ENCODE peak calls at places on chromosomes 12 and 14, in four cellular contexts. One of them, this sample, is unnamed.

GRCh38 chr12:116524964-116525379 is 34.2 kb upstream of the MAP1LC3B2 start:
- DNase-seq in pancreas: no peak
- DNase-seq in astrocyte: peak; percentile 60
- DNase-seq in spleen: no peak
- DNase-seq in this sample: no peak

GRCh38 chr12:132887513-132888341 is at the start of gene CHFR:
- DNase-seq in pancreas: peak; percentile 99
- DNase-seq in astrocyte: peak; percentile 95
- DNase-seq in spleen: peak; percentile 100
- DNase-seq in this sample: peak; percentile 95

GRCh38 chr14:103019236-103019635 is 38.1 kb downstream of the CDC42BPB start:
- DNase-seq in spleen: peak; percentile 40
- DNase-seq in pancreas: no peak
- DNase-seq in astrocyte: no peak
- DNase-seq in this sample: no peak

GRCh38 chr14:68386950-68387779 is 405.7 kb downstream of the ZFP36L1 start:
- DNase-seq in spleen: no peak
- DNase-seq in pancreas: no peak
- DNase-seq in astrocyte: peak; percentile 76
- DNase-seq in this sample: no peak

GRCh38 chr12:104064842-104065441 is 611 bp downstream of the HCFC2 start:
- DNase-seq in spleen: peak; percentile 78
- DNase-seq in astrocyte: no peak
- DNase-seq in pancreas: peak; percentile 47
- DNase-seq in this sample: peak; percentile 6

GRCh38 chr12:31118831-31119530 is 45.3 kb downstream of the DDX11 start:
- DNase-seq in astrocyte: no peak
- DNase-seq in pancreas: peak; percentile 78
- DNase-seq in spleen: peak; percentile 85
- DNase-seq in this sample: no peak

GRCh38 chr14:106174206-106174605 is 647.8 kb downstream of the TMEM121 start:
- DNase-seq in astrocyte: no peak
- DNase-seq in pancreas: no peak
- DNase-seq in spleen: peak; percentile 62
- DNase-seq in this sample: no peak

GRCh38 chr12:116164263-116164817 is 113.2 kb downstream of the MED13L start:
- DNase-seq in astrocyte: peak; percentile 42
- DNase-seq in pancreas: no peak
- DNase-seq in spleen: no peak
- DNase-seq in this sample: no peak

GRCh38 chr14:69614592-69614991 is 3.2 kb downstream of the SUSD6 start:
- DNase-seq in pancreas: no peak
- DNase-seq in spleen: peak; percentile 87
- DNase-seq in astrocyte: no peak
- DNase-seq in this sample: peak; percentile 4

GRCh38 chr14:49250109-49250508 is 336.1 kb downstream of the RPS29 start:
- DNase-seq in astrocyte: peak; percentile 54
- DNase-seq in pancreas: no peak
- DNase-seq in spleen: no peak
- DNase-seq in this sample: no peak

GRCh38 chr12:122538496-122538895 is 11.4 kb downstream of the KNTC1 start:
- DNase-seq in pancreas: no peak
- DNase-seq in astrocyte: no peak
- DNase-seq in spleen: no peak
- DNase-seq in this sample: no peak

GRCh38 chr12:110379201-110379600 is 24.3 kb downstream of the ANAPC7 start:
- DNase-seq in astrocyte: no peak
- DNase-seq in pancreas: no peak
- DNase-seq in spleen: no peak
- DNase-seq in this sample: no peak

GRCh38 chr12:124595444-124595843 is 28.0 kb upstream of the NCOR2 start:
- DNase-seq in spleen: no peak
- DNase-seq in astrocyte: no peak
- DNase-seq in pancreas: peak; percentile 6
- DNase-seq in this sample: no peak

GRCh38 chr12:85626031-85626781 is 210.0 kb downstream of the RASSF9 start:
- DNase-seq in spleen: no peak
- DNase-seq in astrocyte: peak; percentile 88
- DNase-seq in pancreas: no peak
- DNase-seq in this sample: no peak

GRCh38 chr14:19828314-19828713 is 24.7 kb downstream of the OR4N2 start:
- DNase-seq in spleen: no peak
- DNase-seq in pancreas: no peak
- DNase-seq in astrocyte: no peak
- DNase-seq in this sample: no peak

GRCh38 chr12:124480469-124481256 is 86.7 kb downstream of the NCOR2 start:
- DNase-seq in pancreas: peak; percentile 75
- DNase-seq in spleen: peak; percentile 83
- DNase-seq in astrocyte: peak; percentile 68
- DNase-seq in this sample: peak; percentile 24

GRCh38 chr12:49019435-49020317 is 1.1 kb upstream of the PRKAG1 start:
- DNase-seq in pancreas: no peak
- DNase-seq in astrocyte: no peak
- DNase-seq in spleen: no peak
- DNase-seq in this sample: no peak

GRCh38 chr14:77738559-77739250 is 22.3 kb downstream of the SNW1 start:
- DNase-seq in astrocyte: peak; percentile 74
- DNase-seq in spleen: no peak
- DNase-seq in pancreas: no peak
- DNase-seq in this sample: no peak

GRCh38 chr12:117526756-117527479 is 165.5 kb upstream of the NOS1 start:
- DNase-seq in astrocyte: no peak
- DNase-seq in spleen: no peak
- DNase-seq in pancreas: no peak
- DNase-seq in this sample: no peak

GRCh38 chr14:97468220-97468619 is 671.0 kb downstream of the VRK1 start:
- DNase-seq in astrocyte: no peak
- DNase-seq in spleen: no peak
- DNase-seq in pancreas: no peak
- DNase-seq in this sample: no peak

GRCh38 chr12:116525418-116526001 is 33.7 kb upstream of the MAP1LC3B2 start:
- DNase-seq in astrocyte: peak; percentile 94
- DNase-seq in pancreas: peak; percentile 88
- DNase-seq in spleen: no peak
- DNase-seq in this sample: no peak

GRCh38 chr12:6872073-6873048 is 742 bp downstream of the SPSB2 start:
- DNase-seq in astrocyte: no peak
- DNase-seq in spleen: peak; percentile 97
- DNase-seq in pancreas: peak; percentile 94
- DNase-seq in this sample: peak; percentile 49

GRCh38 chr14:104876251-104876699 is 11.2 kb downstream of the CEP170B start:
- DNase-seq in pancreas: peak; percentile 69
- DNase-seq in astrocyte: no peak
- DNase-seq in spleen: peak; percentile 65
- DNase-seq in this sample: no peak

GRCh38 chr14:102822311-102822863 is 45.1 kb downstream of the TRAF3 start:
- DNase-seq in spleen: no peak
- DNase-seq in pancreas: no peak
- DNase-seq in astrocyte: no peak
- DNase-seq in this sample: no peak

GRCh38 chr12:43982544-43982943 is 146.7 kb downstream of the TMEM117 start:
- DNase-seq in astrocyte: no peak
- DNase-seq in spleen: no peak
- DNase-seq in pancreas: no peak
- DNase-seq in this sample: no peak

GRCh38 chr14:66311935-66312334 is 174.2 kb upstream of the CCDC196 start:
- DNase-seq in astrocyte: no peak
- DNase-seq in pancreas: no peak
- DNase-seq in spleen: no peak
- DNase-seq in this sample: no peak

GRCh38 chr12:91609283-91609682 is 426.7 kb upstream of the DCN start:
- DNase-seq in astrocyte: no peak
- DNase-seq in pancreas: no peak
- DNase-seq in spleen: no peak
- DNase-seq in this sample: no peak

GRCh38 chr12:95335948-95336347 is 118.3 kb downstream of the VEZT start:
- DNase-seq in pancreas: no peak
- DNase-seq in spleen: no peak
- DNase-seq in astrocyte: no peak
- DNase-seq in this sample: no peak

GRCh38 chr14:74921053-74921620 is 1.9 kb downstream of the RPS6KL1 start:
- DNase-seq in pancreas: peak; percentile 51
- DNase-seq in spleen: no peak
- DNase-seq in astrocyte: no peak
- DNase-seq in this sample: no peak

GRCh38 chr12:130083746-130084145 is 78.5 kb upstream of the FZD10 start:
- DNase-seq in astrocyte: no peak
- DNase-seq in spleen: no peak
- DNase-seq in pancreas: no peak
- DNase-seq in this sample: no peak

GRCh38 chr12:92950011-92950410 is 20.9 kb upstream of the EEA1 start:
- DNase-seq in astrocyte: no peak
- DNase-seq in spleen: no peak
- DNase-seq in pancreas: no peak
- DNase-seq in this sample: no peak

GRCh38 chr14:96383445-96383844 is 8.5 kb upstream of the AK7 start:
- DNase-seq in astrocyte: no peak
- DNase-seq in pancreas: no peak
- DNase-seq in spleen: no peak
- DNase-seq in this sample: no peak

GRCh38 chr14:59849371-59850130 is 21.0 kb downstream of the RTN1 start:
- DNase-seq in pancreas: no peak
- DNase-seq in astrocyte: no peak
- DNase-seq in spleen: no peak
- DNase-seq in this sample: no peak

GRCh38 chr12:59699408-59700144 is 103.7 kb downstream of the SLC16A7 start:
- DNase-seq in spleen: no peak
- DNase-seq in astrocyte: peak; percentile 73
- DNase-seq in pancreas: no peak
- DNase-seq in this sample: no peak

GRCh38 chr12:31235868-31236395 is 90.0 kb downstream of the SINHCAF start:
- DNase-seq in spleen: no peak
- DNase-seq in pancreas: peak; percentile 18
- DNase-seq in astrocyte: no peak
- DNase-seq in this sample: no peak

GRCh38 chr12:14904854-14905253 is 19.2 kb upstream of the MGP start:
- DNase-seq in pancreas: no peak
- DNase-seq in spleen: no peak
- DNase-seq in astrocyte: no peak
- DNase-seq in this sample: no peak

GRCh38 chr12:14901228-14901562 is 15.5 kb upstream of the MGP start:
- DNase-seq in pancreas: no peak
- DNase-seq in astrocyte: no peak
- DNase-seq in spleen: no peak
- DNase-seq in this sample: no peak

GRCh38 chr12:14902465-14902864 is 16.8 kb upstream of the MGP start:
- DNase-seq in spleen: no peak
- DNase-seq in astrocyte: no peak
- DNase-seq in pancreas: no peak
- DNase-seq in this sample: no peak

GRCh38 chr12:14905269-14906004 is 19.8 kb upstream of the MGP start:
- DNase-seq in spleen: no peak
- DNase-seq in pancreas: no peak
- DNase-seq in astrocyte: no peak
- DNase-seq in this sample: no peak

DNA sequence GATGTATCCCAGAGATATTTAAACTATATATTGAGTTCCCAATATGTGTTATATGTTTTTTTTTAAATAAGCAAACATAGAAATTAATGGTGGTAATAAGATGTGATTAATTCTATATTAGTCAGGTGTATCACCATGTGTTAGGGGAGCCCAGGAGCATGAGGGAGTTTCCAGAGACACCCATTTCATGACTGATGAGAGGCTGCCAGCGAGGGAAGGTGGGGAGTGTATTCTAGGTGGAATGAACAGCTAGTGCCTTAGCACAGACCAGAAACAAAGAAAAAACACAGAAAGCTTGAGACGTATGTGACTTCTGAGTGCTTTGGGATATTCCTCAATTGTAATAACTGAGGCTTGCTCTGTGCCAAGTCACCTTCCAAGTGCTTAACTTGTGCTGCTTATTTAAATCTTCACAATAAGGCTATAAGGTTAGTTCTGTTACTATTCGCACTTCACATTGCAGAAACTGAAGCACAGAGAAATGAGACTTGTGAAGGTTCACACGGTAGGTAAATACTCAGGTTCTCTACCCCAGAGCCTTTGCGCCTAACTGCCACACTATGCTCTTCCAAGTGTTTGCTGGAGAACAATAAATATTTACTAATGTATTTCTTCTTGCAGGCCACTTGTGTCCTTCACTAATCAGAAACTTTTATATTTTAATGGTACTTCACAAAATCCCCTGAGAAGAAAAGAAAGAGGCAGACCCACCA is 17.9 kb upstream of the MGP start:
- DNase-seq in astrocyte: no peak
- DNase-seq in spleen: no peak
- DNase-seq in pancreas: no peak
- DNase-seq in this sample: no peak
- H3K27ac ChIP-seq in astrocyte: no peak overlapping the region
- H3K27ac ChIP-seq in spleen: no peak overlapping the region
- H3K27ac ChIP-seq in pancreas: no peak overlapping the region
- H3K27ac ChIP-seq in this sample: no peak overlapping the region

DNA sequence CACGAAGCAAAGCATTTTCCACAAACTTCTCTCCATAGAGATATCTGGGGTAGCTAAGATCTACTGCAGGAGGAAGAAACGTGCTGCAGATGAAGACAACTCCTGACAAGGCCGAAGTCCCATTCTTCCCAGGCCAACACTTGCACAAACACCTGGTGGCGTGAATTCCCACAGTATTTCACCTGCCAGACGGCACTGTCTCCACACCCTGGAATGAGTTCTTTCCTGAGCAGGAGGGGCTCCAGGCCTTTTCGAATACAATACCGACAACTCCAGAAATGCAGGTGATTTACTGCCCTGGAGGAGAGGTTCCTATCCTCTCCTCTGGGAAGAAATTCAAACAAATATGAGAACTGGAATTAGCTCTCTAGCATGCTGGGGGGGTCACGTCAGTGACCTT is 179.9 kb downstream of the MON2 start:
- DNase-seq in spleen: no peak
- DNase-seq in astrocyte: no peak
- DNase-seq in pancreas: no peak
- DNase-seq in this sample: no peak
- H3K27ac ChIP-seq in spleen: no peak overlapping the region
- H3K27ac ChIP-seq in astrocyte: no peak overlapping the region
- H3K27ac ChIP-seq in pancreas: no peak overlapping the region
- H3K27ac ChIP-seq in this sample: peak overlapping the region; percentile 74

GRCh38 chr12:65215449-65215848 is 46.1 kb downstream of the LEMD3 start:
- DNase-seq in pancreas: no peak
- DNase-seq in spleen: no peak
- DNase-seq in astrocyte: no peak
- DNase-seq in this sample: no peak
- H3K27ac ChIP-seq in pancreas: no peak overlapping the region
- H3K27ac ChIP-seq in spleen: no peak overlapping the region
- H3K27ac ChIP-seq in astrocyte: no peak overlapping the region
- H3K27ac ChIP-seq in this sample: no peak overlapping the region

GRCh38 chr14:55047301-55048053 is 4.0 kb upstream of the MAPK1IP1L start:
- DNase-seq in pancreas: no peak
- DNase-seq in spleen: no peak
- DNase-seq in astrocyte: no peak
- DNase-seq in this sample: no peak

GRCh38 chr14:55043528-55043927 is 7.9 kb upstream of the MAPK1IP1L start:
- DNase-seq in astrocyte: no peak
- DNase-seq in spleen: no peak
- DNase-seq in pancreas: no peak
- DNase-seq in this sample: no peak

GRCh38 chr14:55048900-55049437 is 2.5 kb upstream of the MAPK1IP1L start:
- DNase-seq in astrocyte: no peak
- DNase-seq in spleen: no peak
- DNase-seq in pancreas: no peak
- DNase-seq in this sample: no peak

GRCh38 chr14:55045087-55045486 is 6.4 kb upstream of the MAPK1IP1L start:
- DNase-seq in astrocyte: no peak
- DNase-seq in pancreas: no peak
- DNase-seq in spleen: no peak
- DNase-seq in this sample: no peak
- H3K27ac ChIP-seq in astrocyte: no peak overlapping the region
- H3K27ac ChIP-seq in pancreas: no peak overlapping the region
- H3K27ac ChIP-seq in spleen: no peak overlapping the region
- H3K27ac ChIP-seq in this sample: no peak overlapping the region

This sample was measured in substantia nigra.